ENCODE peak calls at places on chromosomes 2 and 18, in ten cellular contexts. K is activated CD8-positive, alpha-beta memory T cell treated with anti-CD3 and anti-CD28 coated beads, Interleukin-2, amount 50 U/mL, for 4 hours; W is stomach; Q is mucosa of descending colon; H is nucleus accumbens; X is RWPE1; C is NCI-H2029; N is mesendoderm; D is NCI-H1436 treated with DMSO at 0.1 percent for 48 hours; J is frontal cortex. A is an unnamed sample.

GRCh38 chr2:8882094-8882493 is 44.7 kb upstream of the KIDINS220 start:
- DNase-seq in C (no peak), W (no peak), N (peak; percentile 87), Q (peak; percentile 54), D (no peak), X (no peak), K (no peak), H (no peak), J (no peak), A (no peak)

GRCh38 chr18:77133920-77134496 is 1.4 kb upstream of the MBP start:
- DNase-seq in X (no peak), D (no peak), H (no peak), N (peak; percentile 59), K (no peak), J (peak; percentile 42), C (no peak), Q (no peak), W (no peak), A (no peak)

GRCh38 chr2:69013837-69014796 is 1.1 kb downstream of the ANTXR1 start:
- DNase-seq in N (peak; percentile 56), Q (no peak), K (no peak), W (no peak), X (no peak), J (no peak), H (no peak), D (no peak), C (no peak), A (no peak)

GRCh38 chr2:33158482-33159003 is 211.8 kb downstream of the LTBP1 start:
- DNase-seq in H (no peak), W (no peak), D (no peak), J (no peak), K (no peak), X (peak; percentile 28), C (no peak), N (no peak), Q (no peak), A (no peak)

GRCh38 chr18:48173557-48173956 is 235.6 kb downstream of the ZBTB7C start:
- DNase-seq in J (no peak), Q (no peak), X (no peak), N (no peak), C (no peak), K (no peak), D (no peak), W (no peak), H (no peak), A (no peak)

GRCh38 chr2:105380432-105381118 is 18.3 kb downstream of the FHL2 start:
- DNase-seq in Q (no peak), H (no peak), W (no peak), K (no peak), X (no peak), N (no peak), J (no peak), D (no peak), C (no peak), A (no peak)

GRCh38 chr2:97745474-97746172 is 32.2 kb downstream of the ZAP70 start:
- DNase-seq in W (no peak), C (no peak), Q (no peak), K (peak; percentile 45), N (no peak), X (no peak), J (no peak), D (no peak), H (no peak), A (no peak)

GRCh38 chr2:36507408-36507812 is 90.6 kb downstream of the FEZ2 start:
- DNase-seq in Q (no peak), N (peak; percentile 80), D (no peak), J (peak; percentile 43), X (peak; percentile 49), H (peak; percentile 3), W (peak; percentile 48), K (peak; percentile 22), C (peak; percentile 25), A (no peak)

GRCh38 chr2:61368687-61369665 is 101.9 kb downstream of the USP34 start:
- DNase-seq in W (no peak), C (no peak), X (no peak), D (no peak), Q (no peak), H (no peak), N (no peak), J (no peak), K (no peak), A (no peak)